ENCODE peak calls at places on chromosomes 1 and 21, in nine cellular contexts. Y is fibroblast of the aortic adventitia, U is non-pigmented ciliary epithelial cell, T is cardiac fibroblast, F is A549, O is Daoy, E is vagina, H is ACHN, X is anterior cingulate cortex. B is an unnamed sample.

GRCh38 chr1:43344267-43344666 is 6.6 kb downstream of the MPL start:
- DNase-seq in Y (no peak), U (no peak), T (no peak), F (no peak), O (peak; percentile 29), E (no peak), H (no peak), X (no peak), B (no peak)

GRCh38 chr1:210715072-210715471 is 386.4 kb downstream of the HHAT start:
- DNase-seq in Y (no peak), U (no peak), T (no peak), F (no peak), O (peak; percentile 49), E (no peak), H (peak; percentile 13), X (no peak), B (peak; percentile 3)

GRCh38 chr1:67618285-67619018 is 66.5 kb upstream of the GADD45A start:
- DNase-seq in Y (peak; percentile 95), U (peak; percentile 83), T (peak; percentile 95), F (peak; percentile 50), O (peak; percentile 75), E (no peak), H (peak; percentile 6), X (peak; percentile 20), B (peak; percentile 95)

GRCh38 chr1:41740630-41741239 is 178.0 kb downstream of the HIVEP3 start:
- DNase-seq in Y (no peak), U (no peak), T (no peak), F (no peak), O (peak; percentile 43), E (no peak), H (no peak), X (no peak), B (no peak)

GRCh38 chr1:167291539-167292195 is 71.0 kb downstream of the POU2F1 start:
- DNase-seq in Y (no peak), U (no peak), T (no peak), F (no peak), O (no peak), E (no peak), H (no peak), X (no peak), B (peak; percentile 19)

GRCh38 chr1:9406111-9406510 is 113.4 kb downstream of the SPSB1 start:
- DNase-seq in Y (no peak), U (no peak), T (no peak), F (no peak), O (no peak), E (no peak), H (no peak), X (no peak), B (no peak)

GRCh38 chr1:109161836-109162606 is 48.1 kb downstream of the ELAPOR1 start:
- DNase-seq in Y (peak; percentile 89), U (peak; percentile 65), T (peak; percentile 76), F (no peak), O (peak; percentile 65), E (no peak), H (peak; percentile 23), X (no peak), B (peak; percentile 78)

GRCh38 chr1:240126821-240127220 is 35.1 kb downstream of the FMN2 start:
- DNase-seq in Y (no peak), U (no peak), T (no peak), F (no peak), O (peak; percentile 8), E (no peak), H (no peak), X (no peak), B (peak; percentile 36)

GRCh38 chr1:161948435-161948834 is 75.2 kb downstream of the OLFML2B start:
- DNase-seq in Y (no peak), U (no peak), T (no peak), F (no peak), O (no peak), E (no peak), H (no peak), X (no peak), B (no peak)

GRCh38 chr1:43432907-43433306 is 20.8 kb downstream of the HYI start:
- DNase-seq in Y (no peak), U (no peak), T (no peak), F (no peak), O (no peak), E (no peak), H (no peak), X (no peak), B (no peak)

GRCh38 chr21:34020005-34020847 is 53.2 kb upstream of the MRPS6 start:
- DNase-seq in Y (peak; percentile 17), U (no peak), T (no peak), F (peak; percentile 6), O (no peak), E (no peak), H (no peak), X (no peak), B (peak; percentile 27)